ENCODE peak calls at places on chromosome 13, in seven cellular contexts. One of them, this sample, is unnamed. For H3K4me1, the result is how much of the 10 kb centered on the place peaks cover.

GRCh38 chr13:26017196-26017921 is 34.5 kb downstream of the SHISA2 start:
- DNase-seq in neural progenitor cell: no peak
- DNase-seq in colonic mucosa: no peak
- DNase-seq in fibroblast of lung: peak
- DNase-seq in NT2/D1: no peak
- DNase-seq in IMR-90: no peak
- DNase-seq in mammary epithelial cell: no peak
- DNase-seq in this sample: no peak

GRCh38 chr13:22773475-22773874 is 407.3 kb upstream of the SGCG start:
- DNase-seq in fibroblast of lung: no peak
- DNase-seq in colonic mucosa: no peak
- DNase-seq in NT2/D1: no peak
- DNase-seq in IMR-90: no peak
- DNase-seq in mammary epithelial cell: no peak
- DNase-seq in neural progenitor cell: no peak
- DNase-seq in this sample: no peak

GRCh38 chr13:30722361-30722760 is 13.0 kb upstream of the ALOX5AP start:
- DNase-seq in mammary epithelial cell: no peak
- DNase-seq in colonic mucosa: no peak
- DNase-seq in neural progenitor cell: no peak
- DNase-seq in fibroblast of lung: no peak
- DNase-seq in NT2/D1: no peak
- DNase-seq in IMR-90: peak
- DNase-seq in this sample: no peak

GRCh38 chr13:42959615-42960014 is 32.4 kb downstream of the EPSTI1 start:
- DNase-seq in neural progenitor cell: no peak
- DNase-seq in colonic mucosa: no peak
- DNase-seq in NT2/D1: no peak
- DNase-seq in fibroblast of lung: no peak
- DNase-seq in mammary epithelial cell: no peak
- DNase-seq in IMR-90: no peak
- DNase-seq in this sample: no peak

GRCh38 chr13:27770809-27771208 is 21.5 kb upstream of the GSX1 start:
- DNase-seq in IMR-90: peak
- DNase-seq in mammary epithelial cell: peak
- DNase-seq in fibroblast of lung: no peak
- DNase-seq in colonic mucosa: peak
- DNase-seq in neural progenitor cell: peak
- DNase-seq in NT2/D1: no peak
- DNase-seq in this sample: no peak

GRCh38 chr13:112651750-112652511 is 37.9 kb upstream of the ATP11A start:
- DNase-seq in colonic mucosa: no peak
- DNase-seq in neural progenitor cell: no peak
- DNase-seq in NT2/D1: no peak
- DNase-seq in IMR-90: no peak
- DNase-seq in mammary epithelial cell: no peak
- DNase-seq in fibroblast of lung: no peak
- DNase-seq in this sample: no peak

GRCh38 chr13:113647351-113648217 is 10.4 kb downstream of the ATP4B start:
- DNase-seq in fibroblast of lung: peak
- DNase-seq in colonic mucosa: peak
- DNase-seq in mammary epithelial cell: peak
- DNase-seq in IMR-90: no peak
- DNase-seq in NT2/D1: no peak
- DNase-seq in neural progenitor cell: no peak
- DNase-seq in this sample: peak

GRCh38 chr13:90686438-90686837 is 661.0 kb upstream of the MIR17HG start:
- DNase-seq in mammary epithelial cell: peak
- DNase-seq in fibroblast of lung: peak
- DNase-seq in IMR-90: peak
- DNase-seq in NT2/D1: no peak
- DNase-seq in colonic mucosa: no peak
- DNase-seq in neural progenitor cell: no peak
- DNase-seq in this sample: no peak

GRCh38 chr13:25384747-25385270 is 13.0 kb downstream of the ATP8A2 start:
- DNase-seq in colonic mucosa: no peak
- DNase-seq in NT2/D1: no peak
- DNase-seq in mammary epithelial cell: no peak
- DNase-seq in fibroblast of lung: no peak
- DNase-seq in neural progenitor cell: no peak
- DNase-seq in IMR-90: no peak
- DNase-seq in this sample: no peak

GRCh38 chr13:112616586-112617381 is 28.8 kb upstream of the TUBGCP3 start:
- DNase-seq in IMR-90: peak
- DNase-seq in mammary epithelial cell: peak
- DNase-seq in fibroblast of lung: peak
- DNase-seq in neural progenitor cell: peak
- DNase-seq in NT2/D1: no peak
- DNase-seq in colonic mucosa: peak
- DNase-seq in this sample: peak

GRCh38 chr13:112965103-112965502 is 3.9 kb upstream of the MCF2L start:
- DNase-seq in neural progenitor cell: no peak
- DNase-seq in fibroblast of lung: no peak
- DNase-seq in mammary epithelial cell: no peak
- DNase-seq in IMR-90: no peak
- DNase-seq in NT2/D1: no peak
- DNase-seq in colonic mucosa: no peak
- DNase-seq in this sample: peak

GRCh38 chr13:107202371-107203023 is 634.6 kb upstream of the ARGLU1 start:
- DNase-seq in NT2/D1: no peak
- DNase-seq in neural progenitor cell: no peak
- DNase-seq in fibroblast of lung: peak
- DNase-seq in mammary epithelial cell: peak
- DNase-seq in IMR-90: peak
- DNase-seq in colonic mucosa: no peak
- DNase-seq in this sample: no peak

GRCh38 chr13:98798849-98799645 is 46.6 kb upstream of the SLC15A1 start:
- DNase-seq in fibroblast of lung: peak
- DNase-seq in NT2/D1: no peak
- DNase-seq in colonic mucosa: no peak
- DNase-seq in mammary epithelial cell: no peak
- DNase-seq in neural progenitor cell: no peak
- DNase-seq in IMR-90: peak
- DNase-seq in this sample: no peak

GRCh38 chr13:98270819-98271218 is 93.8 kb upstream of the RNF113B start:
- DNase-seq in NT2/D1: no peak
- DNase-seq in neural progenitor cell: no peak
- DNase-seq in fibroblast of lung: no peak
- DNase-seq in IMR-90: peak
- DNase-seq in mammary epithelial cell: no peak
- DNase-seq in colonic mucosa: no peak
- DNase-seq in this sample: no peak

GRCh38 chr13:50124536-50125305 is 109.5 kb downstream of the KCNRG start:
- DNase-seq in neural progenitor cell: peak
- DNase-seq in mammary epithelial cell: peak
- DNase-seq in colonic mucosa: peak
- DNase-seq in IMR-90: peak
- DNase-seq in NT2/D1: no peak
- DNase-seq in fibroblast of lung: peak
- DNase-seq in this sample: no peak

GRCh38 chr13:44141725-44142539 is 231.7 kb upstream of the SERP2 start:
- DNase-seq in mammary epithelial cell: peak
- DNase-seq in colonic mucosa: peak
- DNase-seq in neural progenitor cell: peak
- DNase-seq in fibroblast of lung: peak
- DNase-seq in NT2/D1: peak
- DNase-seq in IMR-90: peak
- DNase-seq in this sample: peak
- H3K9ac ChIP-seq in mammary epithelial cell: peak
- H3K9ac ChIP-seq in colonic mucosa: peak
- H3K9ac ChIP-seq in neural progenitor cell: peak
- H3K9ac ChIP-seq in fibroblast of lung: peak
- H3K9ac ChIP-seq in NT2/D1: peak
- H3K9ac ChIP-seq in IMR-90: peak
- H3K9ac ChIP-seq in this sample: peak

GRCh38 chr13:93226065-93226622 is 463 bp upstream of the GPC6 start:
- DNase-seq in IMR-90: no peak
- DNase-seq in NT2/D1: no peak
- DNase-seq in fibroblast of lung: no peak
- DNase-seq in colonic mucosa: no peak
- DNase-seq in mammary epithelial cell: no peak
- DNase-seq in neural progenitor cell: no peak
- DNase-seq in this sample: no peak

GRCh38 chr13:93227280-93227905 is 786 bp downstream of the GPC6 start:
- DNase-seq in fibroblast of lung: peak
- DNase-seq in colonic mucosa: no peak
- DNase-seq in NT2/D1: no peak
- DNase-seq in mammary epithelial cell: peak
- DNase-seq in IMR-90: peak
- DNase-seq in neural progenitor cell: peak
- DNase-seq in this sample: no peak

GRCh38 chr13:93227906-93228801 is 1.5 kb downstream of the GPC6 start:
- DNase-seq in mammary epithelial cell: peak
- DNase-seq in NT2/D1: peak
- DNase-seq in colonic mucosa: peak
- DNase-seq in neural progenitor cell: peak
- DNase-seq in fibroblast of lung: peak
- DNase-seq in IMR-90: peak
- DNase-seq in this sample: peak

GRCh38 chr13:93225610-93226009 is 997 bp upstream of the GPC6 start:
- DNase-seq in colonic mucosa: no peak
- DNase-seq in NT2/D1: no peak
- DNase-seq in neural progenitor cell: no peak
- DNase-seq in fibroblast of lung: no peak
- DNase-seq in mammary epithelial cell: peak
- DNase-seq in IMR-90: no peak
- DNase-seq in this sample: no peak

DNA sequence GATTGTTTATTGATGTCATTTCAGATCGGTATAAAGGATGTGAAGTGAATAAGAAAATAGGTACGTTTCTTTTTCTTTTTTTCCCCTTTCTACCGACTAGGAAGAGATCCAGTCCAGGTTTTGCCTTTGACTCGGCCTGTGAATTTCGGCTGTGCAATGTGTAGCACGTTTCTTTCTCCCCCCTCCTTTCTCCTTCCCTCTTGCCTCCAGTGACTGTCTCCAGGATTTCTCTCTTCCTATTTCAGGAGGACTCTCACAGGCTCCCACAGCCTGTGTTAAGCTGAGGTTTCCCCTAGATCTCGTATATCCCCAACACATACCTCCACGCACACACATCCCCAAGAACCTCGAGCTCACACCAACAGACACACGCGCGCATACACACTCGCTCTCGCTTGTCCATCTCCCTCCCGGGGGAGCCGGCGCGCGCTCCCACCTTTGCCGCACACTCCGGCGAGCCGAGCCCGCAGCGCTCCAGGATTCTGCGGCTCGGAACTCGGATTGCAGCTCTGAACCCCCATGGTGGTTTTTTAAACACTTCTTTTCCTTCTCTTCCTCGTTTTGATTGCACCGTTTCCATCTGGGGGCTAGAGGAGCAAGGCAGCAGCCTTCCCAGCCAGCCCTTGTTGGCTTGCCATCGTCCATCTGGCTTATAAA is at the start of gene GPC6:
- DNase-seq in colonic mucosa: peak
- DNase-seq in neural progenitor cell: peak
- DNase-seq in fibroblast of lung: peak
- DNase-seq in mammary epithelial cell: peak
- DNase-seq in NT2/D1: peak
- DNase-seq in IMR-90: peak
- DNase-seq in this sample: peak
- H3K4me3 ChIP-seq in colonic mucosa: peak
- H3K4me3 ChIP-seq in neural progenitor cell: peak
- H3K4me3 ChIP-seq in fibroblast of lung: peak
- H3K4me3 ChIP-seq in mammary epithelial cell: peak
- H3K4me3 ChIP-seq in NT2/D1: peak
- H3K4me3 ChIP-seq in IMR-90: peak
- H3K4me3 ChIP-seq in this sample: peak

GRCh38 chr13:86108334-86108733 is 309.1 kb upstream of the SLITRK6 start:
- DNase-seq in NT2/D1: no peak
- DNase-seq in neural progenitor cell: no peak
- DNase-seq in IMR-90: no peak
- DNase-seq in fibroblast of lung: no peak
- DNase-seq in colonic mucosa: no peak
- DNase-seq in mammary epithelial cell: no peak
- DNase-seq in this sample: no peak
- H3K4me1 ChIP-seq in NT2/D1: under half
- H3K4me1 ChIP-seq in neural progenitor cell: under half
- H3K4me1 ChIP-seq in IMR-90: under half
- H3K4me1 ChIP-seq in fibroblast of lung: under half
- H3K4me1 ChIP-seq in colonic mucosa: under half
- H3K4me1 ChIP-seq in mammary epithelial cell: under half
- H3K4me1 ChIP-seq in this sample: under half

GRCh38 chr13:40961826-40962225 is 57.3 kb downstream of the ELF1 start:
- DNase-seq in colonic mucosa: no peak
- DNase-seq in fibroblast of lung: no peak
- DNase-seq in neural progenitor cell: no peak
- DNase-seq in mammary epithelial cell: no peak
- DNase-seq in NT2/D1: no peak
- DNase-seq in IMR-90: no peak
- DNase-seq in this sample: no peak
- H3K9ac ChIP-seq in colonic mucosa: no peak
- H3K9ac ChIP-seq in fibroblast of lung: no peak
- H3K9ac ChIP-seq in neural progenitor cell: no peak
- H3K9ac ChIP-seq in mammary epithelial cell: no peak
- H3K9ac ChIP-seq in NT2/D1: no peak
- H3K9ac ChIP-seq in IMR-90: no peak
- H3K9ac ChIP-seq in this sample: no peak

DNA sequence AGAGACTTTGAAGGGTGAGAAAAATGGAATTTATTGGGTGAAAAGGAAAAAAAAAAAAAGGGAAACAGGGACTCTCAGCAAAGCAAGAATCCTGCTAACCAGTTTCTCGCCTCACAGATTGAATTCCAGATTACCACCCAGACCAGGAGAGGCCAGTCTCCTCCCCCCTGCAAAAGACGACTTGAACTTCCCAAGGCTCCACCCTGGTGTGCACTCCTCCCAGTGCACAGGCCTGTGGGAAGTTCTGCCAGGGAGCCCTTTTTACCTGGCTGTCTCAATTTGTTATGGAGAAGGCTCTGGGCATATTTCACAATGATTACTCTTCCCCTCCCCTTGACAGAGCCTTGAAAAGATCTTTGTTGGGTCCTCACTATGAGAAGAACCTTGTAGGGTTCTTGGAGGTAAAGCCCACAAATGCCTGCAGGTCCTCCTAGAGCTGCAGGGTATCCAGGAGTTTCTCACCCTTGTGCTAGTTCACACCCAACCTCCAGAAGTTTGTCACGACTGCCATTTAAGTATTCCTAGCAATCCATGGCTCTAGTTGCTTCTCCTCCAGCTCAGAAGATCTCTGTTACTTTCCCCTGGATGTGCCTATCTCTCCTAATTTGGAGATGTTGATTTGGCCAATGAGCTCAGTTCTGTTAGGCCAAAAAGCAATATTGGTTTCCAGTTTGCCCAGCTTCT is 229.8 kb upstream of the TMTC4 start:
- DNase-seq in NT2/D1: no peak
- DNase-seq in IMR-90: no peak
- DNase-seq in colonic mucosa: no peak
- DNase-seq in mammary epithelial cell: no peak
- DNase-seq in fibroblast of lung: no peak
- DNase-seq in neural progenitor cell: no peak
- DNase-seq in this sample: no peak
- H3K4me3 ChIP-seq in NT2/D1: no peak
- H3K4me3 ChIP-seq in IMR-90: no peak
- H3K4me3 ChIP-seq in colonic mucosa: no peak
- H3K4me3 ChIP-seq in mammary epithelial cell: no peak
- H3K4me3 ChIP-seq in fibroblast of lung: no peak
- H3K4me3 ChIP-seq in neural progenitor cell: no peak
- H3K4me3 ChIP-seq in this sample: no peak

This sample was measured in kidney.